ENCODE peak calls at places on chromosomes 13 and 19, in eight cellular contexts. One of them, this sample, is unnamed.
A peak's percentile ranks its signal among the peaks of the same experiment; 100 is the strongest.

GRCh38 chr13:71290963-71291937 is 575.8 kb downstream of the DACH1 start:
- DNase-seq in foreskin fibroblast: no peak
- DNase-seq in lower leg skin: no peak
- DNase-seq in GM23338: no peak
- DNase-seq in nephron progenitor cell: no peak
- DNase-seq in heart right ventricle: peak; percentile 55
- DNase-seq in GM12865: peak; percentile 88
- DNase-seq in WTC11: no peak
- DNase-seq in this sample: no peak

GRCh38 chr13:40292536-40292935 is 373.9 kb downstream of the FOXO1 start:
- DNase-seq in foreskin fibroblast: no peak
- DNase-seq in lower leg skin: no peak
- DNase-seq in GM23338: no peak
- DNase-seq in nephron progenitor cell: no peak
- DNase-seq in heart right ventricle: no peak
- DNase-seq in GM12865: no peak
- DNase-seq in WTC11: no peak
- DNase-seq in this sample: no peak

GRCh38 chr19:1263198-1263597 is 5.9 kb upstream of the CIRBP start:
- DNase-seq in foreskin fibroblast: no peak
- DNase-seq in lower leg skin: no peak
- DNase-seq in GM23338: no peak
- DNase-seq in nephron progenitor cell: no peak
- DNase-seq in heart right ventricle: no peak
- DNase-seq in GM12865: no peak
- DNase-seq in WTC11: no peak
- DNase-seq in this sample: no peak

GRCh38 chr19:2982983-2983350 is 5.6 kb downstream of the TLE6 start:
- DNase-seq in foreskin fibroblast: peak; percentile 77
- DNase-seq in lower leg skin: peak; percentile 98
- DNase-seq in GM23338: no peak
- DNase-seq in nephron progenitor cell: no peak
- DNase-seq in heart right ventricle: peak; percentile 81
- DNase-seq in GM12865: no peak
- DNase-seq in WTC11: no peak
- DNase-seq in this sample: peak; percentile 93

GRCh38 chr19:45403272-45403671 is 1.6 kb downstream of the PPP1R13L start:
- DNase-seq in foreskin fibroblast: no peak
- DNase-seq in lower leg skin: no peak
- DNase-seq in GM23338: no peak
- DNase-seq in nephron progenitor cell: no peak
- DNase-seq in heart right ventricle: no peak
- DNase-seq in GM12865: no peak
- DNase-seq in WTC11: no peak
- DNase-seq in this sample: no peak

GRCh38 chr19:55251296-55252081 is 7.3 kb downstream of the PPP6R1 start:
- DNase-seq in foreskin fibroblast: no peak
- DNase-seq in lower leg skin: no peak
- DNase-seq in GM23338: no peak
- DNase-seq in nephron progenitor cell: no peak
- DNase-seq in heart right ventricle: no peak
- DNase-seq in GM12865: peak; percentile 61
- DNase-seq in WTC11: no peak
- DNase-seq in this sample: no peak

GRCh38 chr13:30698023-30698422 is 37.3 kb upstream of the ALOX5AP start:
- DNase-seq in foreskin fibroblast: no peak
- DNase-seq in lower leg skin: no peak
- DNase-seq in GM23338: no peak
- DNase-seq in nephron progenitor cell: no peak
- DNase-seq in heart right ventricle: no peak
- DNase-seq in GM12865: no peak
- DNase-seq in WTC11: no peak
- DNase-seq in this sample: no peak

GRCh38 chr19:31278555-31279435 is 70.4 kb downstream of the TSHZ3 start:
- DNase-seq in foreskin fibroblast: no peak
- DNase-seq in lower leg skin: no peak
- DNase-seq in GM23338: no peak
- DNase-seq in nephron progenitor cell: no peak
- DNase-seq in heart right ventricle: no peak
- DNase-seq in GM12865: no peak
- DNase-seq in WTC11: no peak
- DNase-seq in this sample: no peak

GRCh38 chr19:18317998-18318800 is 4.7 kb downstream of the LSM4 start:
- DNase-seq in foreskin fibroblast: no peak
- DNase-seq in lower leg skin: no peak
- DNase-seq in GM23338: no peak
- DNase-seq in nephron progenitor cell: no peak
- DNase-seq in heart right ventricle: no peak
- DNase-seq in GM12865: no peak
- DNase-seq in WTC11: no peak
- DNase-seq in this sample: no peak

GRCh38 chr13:44035400-44035799 is 155.7 kb downstream of the LACC1 start:
- DNase-seq in foreskin fibroblast: no peak
- DNase-seq in lower leg skin: no peak
- DNase-seq in GM23338: no peak
- DNase-seq in nephron progenitor cell: no peak
- DNase-seq in heart right ventricle: no peak
- DNase-seq in GM12865: no peak
- DNase-seq in WTC11: no peak
- DNase-seq in this sample: no peak

GRCh38 chr13:44032801-44033200 is 153.1 kb downstream of the LACC1 start:
- DNase-seq in foreskin fibroblast: no peak
- DNase-seq in lower leg skin: no peak
- DNase-seq in GM23338: no peak
- DNase-seq in nephron progenitor cell: no peak
- DNase-seq in heart right ventricle: no peak
- DNase-seq in GM12865: no peak
- DNase-seq in WTC11: no peak
- DNase-seq in this sample: no peak

GRCh38 chr13:44026194-44026593 is 146.5 kb downstream of the LACC1 start:
- DNase-seq in foreskin fibroblast: no peak
- DNase-seq in lower leg skin: no peak
- DNase-seq in GM23338: peak; percentile 13
- DNase-seq in nephron progenitor cell: no peak
- DNase-seq in heart right ventricle: no peak
- DNase-seq in GM12865: no peak
- DNase-seq in WTC11: no peak
- DNase-seq in this sample: no peak

GRCh38 chr13:44030615-44031014 is 150.9 kb downstream of the LACC1 start:
- DNase-seq in foreskin fibroblast: no peak
- DNase-seq in lower leg skin: no peak
- DNase-seq in GM23338: no peak
- DNase-seq in nephron progenitor cell: no peak
- DNase-seq in heart right ventricle: no peak
- DNase-seq in GM12865: no peak
- DNase-seq in WTC11: no peak
- DNase-seq in this sample: no peak

GRCh38 chr13:44031555-44031954 is 151.9 kb downstream of the LACC1 start:
- DNase-seq in foreskin fibroblast: no peak
- DNase-seq in lower leg skin: no peak
- DNase-seq in GM23338: peak; percentile 35
- DNase-seq in nephron progenitor cell: no peak
- DNase-seq in heart right ventricle: no peak
- DNase-seq in GM12865: no peak
- DNase-seq in WTC11: no peak
- DNase-seq in this sample: no peak
- TF ChIP-seq CTCF in foreskin fibroblast: no peak
- TF ChIP-seq CTCF in lower leg skin: no peak
- TF ChIP-seq CTCF in GM23338: peak; percentile 14
- TF ChIP-seq CTCF in nephron progenitor cell: no peak
- TF ChIP-seq CTCF in heart right ventricle: no peak
- TF ChIP-seq CTCF in GM12865: no peak
- TF ChIP-seq CTCF in WTC11: no peak
- TF ChIP-seq CTCF in this sample: no peak

DNA sequence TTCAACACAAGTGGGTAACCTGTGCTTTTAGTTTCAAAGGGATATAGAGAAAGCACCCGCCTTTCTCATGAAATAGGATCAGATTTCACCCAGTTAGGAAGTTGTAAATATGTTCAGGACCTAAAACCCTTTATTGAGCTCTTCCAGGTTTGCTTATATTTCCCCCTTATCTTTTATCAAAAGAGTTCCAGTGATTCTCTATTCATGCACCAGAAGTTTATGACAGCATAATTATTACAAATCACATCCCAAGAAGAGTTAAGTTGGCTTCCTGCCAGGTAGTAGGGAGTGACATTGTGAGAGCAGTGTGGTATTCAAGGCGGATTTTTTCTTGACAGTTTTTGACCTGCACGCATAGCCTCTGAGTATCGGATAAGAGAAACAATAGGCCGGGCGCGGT is 190.3 kb downstream of the STK24 start:
- DNase-seq in foreskin fibroblast: no peak
- DNase-seq in lower leg skin: no peak
- DNase-seq in GM23338: no peak
- DNase-seq in nephron progenitor cell: no peak
- DNase-seq in heart right ventricle: no peak
- DNase-seq in GM12865: no peak
- DNase-seq in WTC11: no peak
- DNase-seq in this sample: no peak
- TF ChIP-seq CTCF in foreskin fibroblast: no peak
- TF ChIP-seq CTCF in lower leg skin: no peak
- TF ChIP-seq CTCF in GM23338: no peak
- TF ChIP-seq CTCF in nephron progenitor cell: no peak
- TF ChIP-seq CTCF in heart right ventricle: no peak
- TF ChIP-seq CTCF in GM12865: no peak
- TF ChIP-seq CTCF in WTC11: no peak
- TF ChIP-seq CTCF in this sample: no peak

GRCh38 chr13:98877936-98878335 is 99.9 kb downstream of the DOCK9 start:
- DNase-seq in foreskin fibroblast: no peak
- DNase-seq in lower leg skin: no peak
- DNase-seq in GM23338: no peak
- DNase-seq in nephron progenitor cell: no peak
- DNase-seq in heart right ventricle: no peak
- DNase-seq in GM12865: no peak
- DNase-seq in WTC11: no peak
- DNase-seq in this sample: no peak

GRCh38 chr13:98879965-98880364 is 97.9 kb downstream of the DOCK9 start:
- DNase-seq in foreskin fibroblast: no peak
- DNase-seq in lower leg skin: no peak
- DNase-seq in GM23338: no peak
- DNase-seq in nephron progenitor cell: no peak
- DNase-seq in heart right ventricle: no peak
- DNase-seq in GM12865: no peak
- DNase-seq in WTC11: no peak
- DNase-seq in this sample: no peak

GRCh38 chr13:98879127-98879520 is 98.7 kb downstream of the DOCK9 start:
- DNase-seq in foreskin fibroblast: no peak
- DNase-seq in lower leg skin: no peak
- DNase-seq in GM23338: no peak
- DNase-seq in nephron progenitor cell: no peak
- DNase-seq in heart right ventricle: no peak
- DNase-seq in GM12865: no peak
- DNase-seq in WTC11: no peak
- DNase-seq in this sample: no peak

GRCh38 chr13:98877466-98877865 is 100.4 kb downstream of the DOCK9 start:
- DNase-seq in foreskin fibroblast: no peak
- DNase-seq in lower leg skin: no peak
- DNase-seq in GM23338: no peak
- DNase-seq in nephron progenitor cell: no peak
- DNase-seq in heart right ventricle: no peak
- DNase-seq in GM12865: no peak
- DNase-seq in WTC11: no peak
- DNase-seq in this sample: no peak

GRCh38 chr13:98878421-98879126 is 99.3 kb downstream of the DOCK9 start:
- DNase-seq in foreskin fibroblast: no peak
- DNase-seq in lower leg skin: no peak
- DNase-seq in GM23338: no peak
- DNase-seq in nephron progenitor cell: no peak
- DNase-seq in heart right ventricle: no peak
- DNase-seq in GM12865: no peak
- DNase-seq in WTC11: no peak
- DNase-seq in this sample: no peak
- TF ChIP-seq CTCF in foreskin fibroblast: no peak
- TF ChIP-seq CTCF in lower leg skin: no peak
- TF ChIP-seq CTCF in GM23338: no peak
- TF ChIP-seq CTCF in nephron progenitor cell: no peak
- TF ChIP-seq CTCF in heart right ventricle: no peak
- TF ChIP-seq CTCF in GM12865: no peak
- TF ChIP-seq CTCF in WTC11: no peak
- TF ChIP-seq CTCF in this sample: no peak

GRCh38 chr19:5156231-5156986 is 184.2 kb downstream of the PTPRS start:
- DNase-seq in foreskin fibroblast: peak; percentile 14
- DNase-seq in lower leg skin: peak; percentile 84
- DNase-seq in GM23338: no peak
- DNase-seq in nephron progenitor cell: no peak
- DNase-seq in heart right ventricle: no peak
- DNase-seq in GM12865: no peak
- DNase-seq in WTC11: no peak
- DNase-seq in this sample: no peak

GRCh38 chr19:5153601-5154128 is 184.8 kb downstream of the KDM4B start:
- DNase-seq in foreskin fibroblast: no peak
- DNase-seq in lower leg skin: peak; percentile 84
- DNase-seq in GM23338: no peak
- DNase-seq in nephron progenitor cell: no peak
- DNase-seq in heart right ventricle: no peak
- DNase-seq in GM12865: no peak
- DNase-seq in WTC11: no peak
- DNase-seq in this sample: no peak

GRCh38 chr19:5155586-5156210 is 184.9 kb downstream of the PTPRS start:
- DNase-seq in foreskin fibroblast: no peak
- DNase-seq in lower leg skin: no peak
- DNase-seq in GM23338: no peak
- DNase-seq in nephron progenitor cell: no peak
- DNase-seq in heart right ventricle: no peak
- DNase-seq in GM12865: no peak
- DNase-seq in WTC11: no peak
- DNase-seq in this sample: no peak

GRCh38 chr19:5154129-5154798 is 185.4 kb downstream of the KDM4B start:
- DNase-seq in foreskin fibroblast: no peak
- DNase-seq in lower leg skin: peak; percentile 85
- DNase-seq in GM23338: peak; percentile 81
- DNase-seq in nephron progenitor cell: peak; percentile 69
- DNase-seq in heart right ventricle: no peak
- DNase-seq in GM12865: peak; percentile 50
- DNase-seq in WTC11: peak; percentile 90
- DNase-seq in this sample: no peak

DNA sequence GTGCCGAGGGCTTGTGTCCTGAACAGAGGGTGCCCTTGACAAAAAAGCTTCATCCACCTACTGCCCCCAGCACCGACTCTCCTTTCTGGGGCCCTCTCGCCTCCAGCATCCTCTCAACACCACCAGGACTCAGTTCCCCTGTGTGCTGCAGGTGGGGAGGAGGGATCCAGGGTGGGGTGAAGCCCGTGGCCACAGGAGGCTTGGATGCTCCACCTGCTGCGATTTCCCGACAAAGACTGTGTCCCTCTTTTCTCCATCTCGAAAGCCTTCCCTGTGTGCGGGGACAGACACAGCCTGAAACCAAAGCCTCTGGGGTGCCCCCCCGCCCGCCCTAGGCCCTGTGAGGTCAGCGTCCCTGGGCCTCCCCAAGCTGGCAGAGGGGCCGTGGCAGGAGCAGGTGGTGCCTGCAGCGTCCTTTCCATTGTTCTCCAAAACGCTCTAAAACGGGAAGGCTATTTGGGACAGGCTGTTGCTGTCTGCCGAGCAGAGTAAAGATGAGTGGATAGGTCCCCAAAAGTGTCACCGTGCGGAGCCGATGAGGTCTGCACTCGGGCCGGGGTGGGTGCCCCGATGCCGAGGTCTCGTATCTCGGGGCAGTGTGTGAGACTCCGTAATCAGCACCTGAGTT is 185.7 kb downstream of the PTPRS start:
- DNase-seq in foreskin fibroblast: no peak
- DNase-seq in lower leg skin: peak; percentile 81
- DNase-seq in GM23338: no peak
- DNase-seq in nephron progenitor cell: no peak
- DNase-seq in heart right ventricle: no peak
- DNase-seq in GM12865: no peak
- DNase-seq in WTC11: no peak
- DNase-seq in this sample: no peak
- TF ChIP-seq CTCF in foreskin fibroblast: no peak
- TF ChIP-seq CTCF in lower leg skin: no peak
- TF ChIP-seq CTCF in GM23338: no peak
- TF ChIP-seq CTCF in nephron progenitor cell: no peak
- TF ChIP-seq CTCF in heart right ventricle: no peak
- TF ChIP-seq CTCF in GM12865: no peak
- TF ChIP-seq CTCF in WTC11: no peak
- TF ChIP-seq CTCF in this sample: no peak